ENCODE peak calls at places on chromosomes 12 and 14, in seven cellular contexts. G is fibroblast of the aortic adventitia; A is tibial artery; B is CD4-positive, alpha-beta T cell; C is MM.1S; P is mucosa of descending colon; W is cardiac fibroblast. J is an unnamed sample.

GRCh38 chr14:21498540-21499526 is 12.3 kb downstream of the METTL3 start:
- DNase-seq in W (peak), G (peak), A (no peak), P (no peak), B (no peak), C (peak), J (no peak)

GRCh38 chr12:131853832-131854797 is 25.9 kb downstream of the MMP17 start:
- DNase-seq in G (no peak), W (no peak), P (no peak), B (no peak), C (no peak), A (no peak), J (no peak)

GRCh38 chr12:2231011-2231595 is 178.3 kb downstream of the CACNA1C start:
- DNase-seq in G (no peak), P (no peak), B (no peak), A (no peak), W (peak), C (no peak), J (no peak)

GRCh38 chr12:50778663-50779590 is 15.0 kb downstream of the ATF1 start:
- DNase-seq in C (no peak), G (no peak), W (no peak), B (no peak), A (no peak), P (no peak), J (no peak)

GRCh38 chr12:59678759-59679411 is 83.1 kb downstream of the SLC16A7 start:
- DNase-seq in C (no peak), P (peak), G (no peak), A (no peak), B (no peak), W (no peak), J (no peak)

GRCh38 chr12:128789356-128789929 is 34.3 kb downstream of the SLC15A4 start:
- DNase-seq in G (no peak), C (no peak), P (no peak), A (no peak), B (no peak), W (no peak), J (no peak)

GRCh38 chr12:6285532-6286306 is 24.8 kb upstream of the PLEKHG6 start:
- DNase-seq in W (no peak), B (no peak), C (peak), G (peak), A (no peak), P (no peak), J (no peak)

GRCh38 chr14:69424139-69424923 is 25.8 kb downstream of the SLC39A9 start:
- DNase-seq in C (no peak), W (no peak), G (no peak), B (no peak), A (no peak), P (no peak), J (no peak)

GRCh38 chr14:94423465-94424056 is 29.0 kb downstream of the SERPINA11 start:
- DNase-seq in G (peak), B (peak), C (peak), W (peak), P (peak), A (peak), J (peak)

GRCh38 chr12:7460375-7461259 is 16.7 kb upstream of the CD163L1 start:
- DNase-seq in B (peak), C (peak), P (no peak), G (peak), W (peak), A (peak), J (no peak)

GRCh38 chr12:93128332-93128707 is 199.2 kb upstream of the EEA1 start:
- DNase-seq in B (no peak), G (no peak), W (no peak), P (no peak), A (no peak), C (no peak), J (no peak)

GRCh38 chr12:51403744-51404143 is 12.5 kb upstream of the GALNT6 start:
- DNase-seq in G (no peak), B (no peak), A (no peak), C (no peak), W (no peak), P (no peak), J (peak)

GRCh38 chr14:104112609-104113571 is 25.5 kb upstream of the KIF26A start:
- DNase-seq in C (no peak), W (no peak), A (no peak), B (no peak), G (no peak), P (peak), J (no peak)

GRCh38 chr12:117498256-117498655 is 136.8 kb upstream of the NOS1 start:
- DNase-seq in A (no peak), G (no peak), P (no peak), W (no peak), B (no peak), C (no peak), J (no peak)

GRCh38 chr12:19970826-19971225 is 397.5 kb upstream of the PDE3A start:
- DNase-seq in A (no peak), G (no peak), W (no peak), P (no peak), C (no peak), B (no peak), J (no peak)

GRCh38 chr14:74635831-74636230 is 23.8 kb upstream of the LTBP2 start:
- DNase-seq in A (no peak), P (no peak), B (no peak), C (no peak), G (no peak), W (no peak), J (no peak)

GRCh38 chr12:81758421-81759214 is 532 bp downstream of the PPFIA2 start:
- DNase-seq in A (peak), C (peak), W (peak), P (peak), B (no peak), G (peak), J (no peak)

GRCh38 chr12:92007787-92008186 is 137.9 kb downstream of the BTG1 start:
- DNase-seq in G (no peak), W (no peak), C (no peak), A (no peak), B (no peak), P (no peak), J (no peak)

GRCh38 chr14:97462081-97462480 is 664.9 kb downstream of the VRK1 start:
- DNase-seq in B (no peak), G (no peak), P (no peak), W (no peak), A (no peak), C (no peak), J (no peak)

GRCh38 chr14:75259946-75260545 is 18.6 kb upstream of the FOS start:
- DNase-seq in B (no peak), W (no peak), P (no peak), C (no peak), G (no peak), A (no peak), J (no peak)

GRCh38 chr14:76919431-76919810 is 93.2 kb downstream of the LRRC74A start:
- DNase-seq in P (no peak), A (no peak), C (no peak), G (peak), W (no peak), B (no peak), J (no peak)

GRCh38 chr14:67491285-67491684 is 2.8 kb upstream of the TMEM229B start:
- DNase-seq in A (no peak), B (no peak), W (no peak), G (no peak), P (no peak), C (no peak), J (no peak)

GRCh38 chr12:104064842-104065441 is 611 bp downstream of the HCFC2 start:
- DNase-seq in A (peak), W (peak), B (no peak), G (no peak), C (peak), P (no peak), J (no peak)

GRCh38 chr12:6769003-6769389 is 2.8 kb downstream of the PTMS start:
- DNase-seq in W (peak), C (no peak), G (no peak), A (no peak), P (peak), B (no peak), J (no peak)

GRCh38 chr12:121894633-121895032 is 6.0 kb downstream of the PSMD9 start:
- DNase-seq in P (no peak), C (no peak), A (no peak), W (peak), G (peak), B (no peak), J (no peak)

GRCh38 chr14:71720978-71721624 is 211.1 kb upstream of the RGS6 start:
- DNase-seq in W (peak), A (no peak), G (peak), P (no peak), C (no peak), B (no peak), J (no peak)

GRCh38 chr12:94872671-94873367 is 130.7 kb downstream of the NDUFA12 start:
- DNase-seq in W (no peak), P (peak), G (no peak), A (no peak), B (no peak), C (no peak), J (no peak)

GRCh38 chr12:79006306-79006705 is 141.7 kb downstream of the SYT1 start:
- DNase-seq in B (no peak), C (peak), W (peak), P (no peak), G (peak), A (no peak), J (no peak)
- TF ChIP-seq CTCF in B (no peak), C (peak), W (peak), P (no peak), G (no peak), A (no peak), J (no peak)

DNA sequence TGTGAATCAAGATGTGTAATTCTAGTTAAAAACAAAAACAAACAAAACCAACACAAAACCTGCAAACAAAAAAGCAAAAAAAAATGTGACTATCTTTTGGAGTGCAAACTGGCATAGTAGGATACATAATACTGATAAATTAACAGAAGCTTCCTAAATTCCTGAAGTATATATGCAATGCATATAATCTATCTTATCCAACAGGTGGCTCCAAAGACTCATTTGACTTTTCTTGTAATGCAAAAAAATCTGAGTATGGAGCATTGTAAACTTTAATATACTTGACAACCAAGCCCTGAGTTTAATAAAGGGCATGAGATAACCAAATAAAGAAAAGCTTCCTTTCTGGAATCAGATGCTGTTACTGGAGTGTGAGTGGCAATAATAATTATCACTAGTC is 1003.6 kb downstream of the FSCB start:
- DNase-seq in B (no peak), A (no peak), C (peak), P (no peak), G (peak), W (peak), J (no peak)
- TF ChIP-seq CTCF in B (no peak), A (no peak), C (peak), P (no peak), G (peak), W (no peak), J (no peak)

GRCh38 chr12:31003861-31004640 is 69.6 kb upstream of the DDX11 start:
- DNase-seq in A (no peak), B (no peak), G (no peak), W (no peak), P (no peak), C (no peak), J (no peak)
- TF ChIP-seq CTCF in A (no peak), B (no peak), G (no peak), W (no peak), P (no peak), C (no peak), J (no peak)

GRCh38 chr14:103067231-103067954 is 10.0 kb upstream of the CDC42BPB start:
- DNase-seq in A (peak), B (no peak), W (peak), C (no peak), P (peak), G (peak), J (no peak)
- TF ChIP-seq CTCF in A (no peak), B (no peak), W (no peak), C (no peak), P (no peak), G (no peak), J (no peak)

GRCh38 chr14:65412881-65413738 is 580 bp downstream of the FUT8 start:
- DNase-seq in P (no peak), C (no peak), B (peak), W (peak), A (peak), G (peak), J (peak)
- TF ChIP-seq CTCF in P (no peak), C (no peak), B (no peak), W (no peak), A (no peak), G (no peak), J (no peak)

DNA sequence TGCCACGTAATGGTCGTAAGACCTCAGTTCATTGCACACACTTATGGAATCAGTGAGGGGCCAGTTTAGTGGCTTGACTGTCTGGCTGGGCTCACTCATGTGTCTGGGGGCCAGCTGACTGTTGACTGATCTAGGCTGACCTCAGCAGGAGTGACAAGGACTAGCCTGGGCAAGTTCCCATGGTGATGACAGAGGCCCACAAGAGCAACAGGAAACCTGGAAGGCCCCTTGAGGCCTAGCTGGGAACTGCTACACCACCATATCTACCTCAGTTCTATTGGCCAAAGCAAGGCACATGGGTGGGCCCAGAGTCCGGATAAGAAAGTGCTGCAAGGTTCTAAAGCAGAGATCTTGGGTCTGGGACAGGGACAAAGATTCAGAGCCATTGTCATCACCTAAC is 21.3 kb upstream of the RFLNA start:
- DNase-seq in B (no peak), P (no peak), A (no peak), G (peak), C (no peak), W (peak), J (peak)
- TF ChIP-seq CTCF in B (no peak), P (no peak), A (no peak), G (peak), C (no peak), W (peak), J (peak)

DNA sequence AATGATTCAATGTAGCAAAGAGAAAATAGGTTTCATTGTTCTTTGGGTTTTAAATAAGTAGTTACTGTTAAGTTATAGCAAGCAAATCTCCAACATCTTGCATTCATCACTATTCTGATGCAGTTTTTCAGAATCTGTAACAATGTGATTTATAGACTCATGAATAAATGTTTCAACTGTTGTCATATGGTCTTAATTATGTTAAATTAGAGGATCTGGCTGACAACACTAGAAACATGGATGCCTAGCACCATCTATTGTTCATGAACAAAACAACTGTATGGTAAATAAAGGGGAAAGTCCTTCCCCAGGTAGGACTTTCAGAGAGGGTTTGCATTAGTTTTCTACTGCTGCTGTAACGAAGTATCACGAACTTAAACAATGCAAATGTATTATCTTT is 167.9 kb downstream of the BCAT1 start:
- DNase-seq in B (no peak), A (no peak), W (peak), G (peak), P (no peak), C (peak), J (no peak)
- TF ChIP-seq CTCF in B (no peak), A (no peak), W (no peak), G (no peak), P (no peak), C (peak), J (no peak)

J was measured in CD14-positive monocyte.